ENCODE peak calls at places on chromosomes 6 and 20, in eight cellular contexts. V, R, M, Z, T, P, G and H are unnamed samples.

GRCh38 chr20:64133951-64134407 is 26.6 kb upstream of the NPBWR2 start:
- DNase-seq in R (no peak), G (no peak), V (no peak), Z (no peak), M (no peak), P (no peak), T (no peak), H (no peak)

GRCh38 chr20:22582386-22582959 is 1.9 kb downstream of the FOXA2 start:
- DNase-seq in R (peak), M (no peak), V (no peak), G (no peak), P (no peak), Z (no peak), T (no peak), H (no peak)

GRCh38 chr6:72689107-72689954 is 67.5 kb downstream of the KCNQ5 start:
- DNase-seq in V (peak), T (no peak), G (no peak), M (no peak), P (no peak), R (no peak), Z (no peak), H (no peak)

GRCh38 chr20:5991623-5992441 is 41.4 kb downstream of the MCM8 start:
- DNase-seq in R (no peak), P (peak), G (no peak), V (peak), Z (no peak), T (no peak), M (no peak), H (no peak)

GRCh38 chr6:119148102-119148824 is 69.8 kb upstream of the FAM184A start:
- DNase-seq in G (peak), M (peak), V (peak), P (peak), R (no peak), Z (peak), T (no peak), H (peak)

GRCh38 chr6:87029711-87030314 is 65.1 kb downstream of the CGA start:
- DNase-seq in V (peak), T (no peak), G (no peak), M (no peak), P (peak), R (no peak), Z (no peak), H (peak)

GRCh38 chr6:40169878-40170277 is 235.6 kb upstream of the MOCS1 start:
- DNase-seq in Z (no peak), P (no peak), V (no peak), M (no peak), G (no peak), R (no peak), T (no peak), H (no peak)

GRCh38 chr20:62967149-62967501 is 14.6 kb downstream of the SLC17A9 start:
- DNase-seq in P (no peak), R (no peak), T (no peak), G (no peak), Z (no peak), V (no peak), M (no peak), H (no peak)

GRCh38 chr6:4510906-4511625 is 265.1 kb upstream of the CDYL start:
- DNase-seq in G (no peak), R (no peak), T (no peak), V (no peak), Z (no peak), P (no peak), M (no peak), H (no peak)

GRCh38 chr20:25033941-25034335 is 24.0 kb downstream of the ACSS1 start:
- DNase-seq in V (no peak), G (no peak), P (no peak), M (no peak), T (no peak), Z (no peak), R (no peak), H (no peak)

GRCh38 chr6:157075549-157076426 is 247.5 kb downstream of the TMEM242 start:
- DNase-seq in P (no peak), V (no peak), G (no peak), R (no peak), T (no peak), Z (no peak), M (no peak), H (no peak)

GRCh38 chr20:24160563-24161355 is 172.2 kb upstream of the GGTLC1 start:
- DNase-seq in V (peak), T (peak), P (peak), M (peak), Z (peak), G (peak), R (peak), H (no peak)

GRCh38 chr6:29649701-29650673 is 6.9 kb upstream of the MOG start:
- DNase-seq in G (peak), R (peak), M (peak), T (peak), V (peak), Z (peak), P (peak), H (peak)

GRCh38 chr6:153729189-153729588 is 309.9 kb upstream of the OPRM1 start:
- DNase-seq in P (no peak), T (no peak), V (no peak), M (no peak), G (no peak), R (no peak), Z (no peak), H (no peak)

GRCh38 chr6:161373905-161374451 is 100.1 kb upstream of the AGPAT4 start:
- DNase-seq in V (peak), P (peak), G (peak), Z (peak), M (peak), R (peak), T (peak), H (peak)

GRCh38 chr6:99603421-99604160 is 3.0 kb upstream of the PRDM13 start:
- DNase-seq in V (no peak), R (peak), P (peak), T (no peak), Z (no peak), G (no peak), M (no peak), H (no peak)

GRCh38 chr6:83884523-83884922 is 25.0 kb downstream of the CYB5R4 start:
- DNase-seq in G (no peak), V (peak), T (no peak), R (no peak), Z (no peak), M (no peak), P (peak), H (peak)

GRCh38 chr6:105794263-105794662 is 291.9 kb upstream of the PRDM1 start:
- DNase-seq in V (peak), P (peak), T (no peak), G (no peak), R (peak), Z (peak), M (peak), H (peak)